ENCODE peak calls at places on chromosomes 6 and 20, in eight cellular contexts. J, V, B, Q, Z, M, Y and G are unnamed samples.

GRCh38 chr6:135144678-135145508 is 36.2 kb upstream of the MYB start:
- DNase-seq in J (no peak), V (no peak), B (peak), Q (peak), Z (no peak), M (no peak), Y (no peak), G (peak)

GRCh38 chr20:38123021-38123587 is 42.0 kb downstream of the TGM2 start:
- DNase-seq in J (peak), V (no peak), B (no peak), Q (peak), Z (no peak), M (no peak), Y (no peak), G (peak)

GRCh38 chr6:56868687-56869086 is 86.2 kb upstream of the BEND6 start:
- DNase-seq in J (peak), V (no peak), B (peak), Q (peak), Z (no peak), M (no peak), Y (no peak), G (peak)

GRCh38 chr6:32819729-32820128 is 2.9 kb upstream of the HLA-DOB start:
- DNase-seq in J (peak), V (no peak), B (peak), Q (peak), Z (no peak), M (no peak), Y (no peak), G (peak)

GRCh38 chr6:98764378-98764911 is 69.9 kb upstream of the POU3F2 start:
- DNase-seq in J (no peak), V (no peak), B (no peak), Q (no peak), Z (no peak), M (no peak), Y (no peak), G (no peak)

GRCh38 chr6:127880452-127880851 is 20.4 kb downstream of the THEMIS start:
- DNase-seq in J (no peak), V (no peak), B (no peak), Q (no peak), Z (no peak), M (no peak), Y (no peak), G (no peak)

GRCh38 chr6:73565767-73566485 is 45.1 kb upstream of the EEF1A1 start:
- DNase-seq in J (no peak), V (no peak), B (no peak), Q (peak), Z (no peak), M (no peak), Y (no peak), G (no peak)

GRCh38 chr20:57600324-57601210 is 19.7 kb downstream of the ZBP1 start:
- DNase-seq in J (no peak), V (no peak), B (peak), Q (peak), Z (no peak), M (no peak), Y (no peak), G (peak)

GRCh38 chr20:61735503-61735785 is 330.2 kb downstream of the TAF4 start:
- DNase-seq in J (no peak), V (no peak), B (no peak), Q (no peak), Z (no peak), M (no peak), Y (no peak), G (no peak)

GRCh38 chr20:34579936-34580587 is 21.5 kb downstream of the MAP1LC3A start:
- DNase-seq in J (no peak), V (peak), B (no peak), Q (no peak), Z (peak), M (peak), Y (no peak), G (peak)

GRCh38 chr20:23419995-23420901 is 1.0 kb downstream of the NAPB start:
- DNase-seq in J (peak), V (peak), B (peak), Q (peak), Z (peak), M (peak), Y (no peak), G (peak)